ENCODE peak calls at places on chromosomes 3 and 15, in six cellular contexts. M is AG20443, Y is left cardiac atrium, E is lung microvascular endothelial cell, I is germinal center, Z is RKO. L is an unnamed sample.

GRCh38 chr3:4841225-4841624 is 138.0 kb upstream of the BHLHE40 start:
- DNase-seq in I (no peak), M (no peak), Y (no peak), E (no peak), Z (no peak), L (no peak)

GRCh38 chr3:81666502-81667121 is 94.8 kb downstream of the GBE1 start:
- DNase-seq in M (peak; percentile 30), E (peak; percentile 52), Y (no peak), Z (peak; percentile 57), I (no peak), L (no peak)

GRCh38 chr15:100627789-100628395 is 25.5 kb downstream of the ASB7 start:
- DNase-seq in I (peak; percentile 56), M (peak; percentile 66), Y (peak; percentile 39), Z (peak; percentile 73), E (peak; percentile 85), L (peak; percentile 66)

GRCh38 chr3:356947-357346 is 160.4 kb downstream of the CHL1 start:
- DNase-seq in E (no peak), M (no peak), Z (no peak), I (no peak), Y (peak; percentile 37), L (no peak)

GRCh38 chr3:170599995-170600624 is 14.2 kb upstream of the SLC7A14 start:
- DNase-seq in E (no peak), Y (no peak), Z (no peak), M (no peak), I (no peak), L (no peak)

GRCh38 chr15:75732809-75733451 is 20.3 kb upstream of the CSPG4 start:
- DNase-seq in I (peak; percentile 57), Z (peak; percentile 70), Y (peak; percentile 71), E (peak; percentile 70), M (peak; percentile 74), L (no peak)

GRCh38 chr3:76122007-76122406 is 336.7 kb upstream of the ZNF717 start:
- DNase-seq in I (no peak), M (peak; percentile 10), Z (no peak), Y (no peak), E (no peak), L (no peak)

GRCh38 chr3:11056531-11057050 is 64.0 kb downstream of the SLC6A1 start:
- DNase-seq in I (no peak), Y (no peak), E (no peak), M (no peak), Z (no peak), L (no peak)

GRCh38 chr15:61318276-61318675 is 89.2 kb upstream of the RORA start:
- DNase-seq in M (no peak), I (no peak), E (no peak), Y (no peak), Z (no peak), L (no peak)

GRCh38 chr3:44865272-44866005 is 3.7 kb downstream of the TMEM42 start:
- DNase-seq in I (no peak), M (no peak), E (no peak), Y (no peak), Z (no peak), L (peak; percentile 30)

GRCh38 chr15:60423540-60423939 is 25.8 kb upstream of the ANXA2 start:
- DNase-seq in Z (peak; percentile 31), Y (no peak), I (no peak), M (peak; percentile 60), E (peak; percentile 86), L (no peak)

GRCh38 chr15:99564221-99565030 is 1.4 kb upstream of the MEF2A start:
- DNase-seq in Y (peak; percentile 31), E (peak; percentile 27), I (peak; percentile 65), M (peak; percentile 28), Z (peak; percentile 16), L (peak; percentile 5)

GRCh38 chr3:183653209-183654064 is 18.0 kb downstream of the KLHL24 start:
- DNase-seq in E (peak; percentile 18), I (no peak), M (no peak), Y (no peak), Z (no peak), L (peak; percentile 9)

GRCh38 chr3:34009480-34009844 is 211.0 kb downstream of the PDCD6IP start:
- DNase-seq in I (no peak), E (no peak), Y (no peak), M (no peak), Z (no peak), L (no peak)

GRCh38 chr15:83999396-84000120 is 236.0 kb upstream of the GOLGA6L4 start:
- DNase-seq in Y (no peak), I (no peak), M (no peak), E (no peak), Z (no peak), L (no peak)

GRCh38 chr3:124600765-124601164 is 129.5 kb upstream of the UMPS start:
- DNase-seq in Z (no peak), I (no peak), M (no peak), Y (no peak), E (peak; percentile 36), L (no peak)

GRCh38 chr3:9902372-9903237 is at the start of gene IL17RE:
- DNase-seq in Y (peak; percentile 35), M (peak; percentile 59), Z (no peak), E (no peak), I (no peak), L (peak; percentile 33)

GRCh38 chr15:44311136-44311535 is 22.6 kb downstream of the GOLM2 start:
- DNase-seq in Z (no peak), I (no peak), M (no peak), Y (no peak), E (no peak), L (no peak)

GRCh38 chr3:134974621-134975020 is 179.6 kb downstream of the EPHB1 start:
- DNase-seq in E (no peak), M (no peak), Z (no peak), Y (no peak), I (no peak), L (no peak)

GRCh38 chr3:126629999-126630398 is 24.9 kb downstream of the TXNRD3 start:
- DNase-seq in I (no peak), Y (no peak), Z (no peak), E (no peak), M (no peak), L (no peak)

GRCh38 chr3:16391936-16392536 is 121.5 kb downstream of the RFTN1 start:
- DNase-seq in Z (no peak), I (no peak), Y (no peak), M (no peak), E (no peak), L (no peak)

GRCh38 chr3:69252141-69252540 is 129.7 kb upstream of the LMOD3 start:
- DNase-seq in I (no peak), Y (no peak), Z (no peak), M (no peak), E (no peak), L (no peak)

GRCh38 chr3:187743195-187744141 is 1.8 kb downstream of the BCL6 start:
- DNase-seq in M (peak; percentile 57), Y (peak; percentile 73), Z (peak; percentile 64), E (peak; percentile 52), I (peak; percentile 42), L (peak; percentile 23)

L was measured in CD4-positive, alpha-beta memory T cell.